ENCODE peak calls at places on chromosomes 4 and X, in seven cellular contexts. One of them, this sample, is unnamed.

GRCh38 chrX:95836517-95836916 is 848.1 kb upstream of the DIAPH2 start:
- DNase-seq in keratinocyte: no peak
- DNase-seq in fibroblast of pulmonary artery: no peak
- DNase-seq in CD4-positive, alpha-beta T cell: no peak
- DNase-seq in transverse colon: no peak
- DNase-seq in HFFc6: no peak
- DNase-seq in GM12864: no peak
- DNase-seq in this sample: no peak

GRCh38 chr4:8478371-8478770 is 37.8 kb downstream of the TRMT44 start:
- DNase-seq in keratinocyte: no peak
- DNase-seq in fibroblast of pulmonary artery: no peak
- DNase-seq in CD4-positive, alpha-beta T cell: no peak
- DNase-seq in transverse colon: no peak
- DNase-seq in HFFc6: no peak
- DNase-seq in GM12864: no peak
- DNase-seq in this sample: no peak

GRCh38 chrX:72634321-72634720 is 61.7 kb upstream of the HDAC8 start:
- DNase-seq in keratinocyte: no peak
- DNase-seq in fibroblast of pulmonary artery: peak
- DNase-seq in CD4-positive, alpha-beta T cell: no peak
- DNase-seq in transverse colon: no peak
- DNase-seq in HFFc6: no peak
- DNase-seq in GM12864: no peak
- DNase-seq in this sample: no peak

GRCh38 chr4:138658518-138658917 is 357.1 kb upstream of the NOCT start:
- DNase-seq in keratinocyte: no peak
- DNase-seq in fibroblast of pulmonary artery: no peak
- DNase-seq in CD4-positive, alpha-beta T cell: no peak
- DNase-seq in transverse colon: no peak
- DNase-seq in HFFc6: no peak
- DNase-seq in GM12864: no peak
- DNase-seq in this sample: no peak

GRCh38 chrX:14660970-14661369 is 131.6 kb downstream of the GLRA2 start:
- DNase-seq in keratinocyte: no peak
- DNase-seq in fibroblast of pulmonary artery: no peak
- DNase-seq in CD4-positive, alpha-beta T cell: no peak
- DNase-seq in transverse colon: no peak
- DNase-seq in HFFc6: no peak
- DNase-seq in GM12864: no peak
- DNase-seq in this sample: no peak

GRCh38 chr4:19382993-19383392 is 868.7 kb upstream of the SLIT2 start:
- DNase-seq in keratinocyte: no peak
- DNase-seq in fibroblast of pulmonary artery: peak
- DNase-seq in CD4-positive, alpha-beta T cell: no peak
- DNase-seq in transverse colon: no peak
- DNase-seq in HFFc6: no peak
- DNase-seq in GM12864: no peak
- DNase-seq in this sample: no peak

GRCh38 chrX:95076449-95076848 is 1402.4 kb downstream of the FAM133A start:
- DNase-seq in keratinocyte: no peak
- DNase-seq in fibroblast of pulmonary artery: peak
- DNase-seq in CD4-positive, alpha-beta T cell: no peak
- DNase-seq in transverse colon: no peak
- DNase-seq in HFFc6: peak
- DNase-seq in GM12864: no peak
- DNase-seq in this sample: no peak

GRCh38 chr4:8108261-8108660 is 50.4 kb downstream of the ABLIM2 start:
- DNase-seq in keratinocyte: no peak
- DNase-seq in fibroblast of pulmonary artery: no peak
- DNase-seq in CD4-positive, alpha-beta T cell: no peak
- DNase-seq in transverse colon: peak
- DNase-seq in HFFc6: no peak
- DNase-seq in GM12864: no peak
- DNase-seq in this sample: no peak

GRCh38 chrX:155767101-155767878 is 113.9 kb upstream of the VAMP7 start:
- DNase-seq in keratinocyte: no peak
- DNase-seq in fibroblast of pulmonary artery: peak
- DNase-seq in CD4-positive, alpha-beta T cell: no peak
- DNase-seq in transverse colon: peak
- DNase-seq in HFFc6: peak
- DNase-seq in GM12864: no peak
- DNase-seq in this sample: peak

GRCh38 chr4:1179089-1179441 is 6.7 kb upstream of the SPON2 start:
- DNase-seq in keratinocyte: no peak
- DNase-seq in fibroblast of pulmonary artery: no peak
- DNase-seq in CD4-positive, alpha-beta T cell: no peak
- DNase-seq in transverse colon: no peak
- DNase-seq in HFFc6: no peak
- DNase-seq in GM12864: no peak
- DNase-seq in this sample: no peak

GRCh38 chr4:169397762-169398161 is 127.0 kb upstream of the SH3RF1 start:
- DNase-seq in keratinocyte: no peak
- DNase-seq in fibroblast of pulmonary artery: peak
- DNase-seq in CD4-positive, alpha-beta T cell: no peak
- DNase-seq in transverse colon: no peak
- DNase-seq in HFFc6: peak
- DNase-seq in GM12864: no peak
- DNase-seq in this sample: no peak

GRCh38 chr4:148116264-148116663 is 325.9 kb downstream of the NR3C2 start:
- DNase-seq in keratinocyte: no peak
- DNase-seq in fibroblast of pulmonary artery: peak
- DNase-seq in CD4-positive, alpha-beta T cell: no peak
- DNase-seq in transverse colon: no peak
- DNase-seq in HFFc6: peak
- DNase-seq in GM12864: no peak
- DNase-seq in this sample: no peak

GRCh38 chr4:107838138-107838618 is 13.4 kb downstream of the SGMS2 start:
- DNase-seq in keratinocyte: no peak
- DNase-seq in fibroblast of pulmonary artery: peak
- DNase-seq in CD4-positive, alpha-beta T cell: no peak
- DNase-seq in transverse colon: no peak
- DNase-seq in HFFc6: no peak
- DNase-seq in GM12864: no peak
- DNase-seq in this sample: no peak

GRCh38 chr4:183201331-183201730 is 102.3 kb downstream of the WWC2 start:
- DNase-seq in keratinocyte: no peak
- DNase-seq in fibroblast of pulmonary artery: peak
- DNase-seq in CD4-positive, alpha-beta T cell: no peak
- DNase-seq in transverse colon: no peak
- DNase-seq in HFFc6: peak
- DNase-seq in GM12864: no peak
- DNase-seq in this sample: no peak

GRCh38 chrX:2325076-2325784 is 175.5 kb downstream of the DHRSX start:
- DNase-seq in keratinocyte: no peak
- DNase-seq in fibroblast of pulmonary artery: peak
- DNase-seq in CD4-positive, alpha-beta T cell: peak
- DNase-seq in transverse colon: peak
- DNase-seq in HFFc6: peak
- DNase-seq in GM12864: no peak
- DNase-seq in this sample: peak

GRCh38 chr4:1204286-1204827 is 32.0 kb upstream of the SPON2 start:
- DNase-seq in keratinocyte: no peak
- DNase-seq in fibroblast of pulmonary artery: no peak
- DNase-seq in CD4-positive, alpha-beta T cell: no peak
- DNase-seq in transverse colon: peak
- DNase-seq in HFFc6: no peak
- DNase-seq in GM12864: no peak
- DNase-seq in this sample: no peak

GRCh38 chr4:70761276-70761816 is 39.6 kb downstream of the RUFY3 start:
- DNase-seq in keratinocyte: no peak
- DNase-seq in fibroblast of pulmonary artery: no peak
- DNase-seq in CD4-positive, alpha-beta T cell: no peak
- DNase-seq in transverse colon: no peak
- DNase-seq in HFFc6: peak
- DNase-seq in GM12864: no peak
- DNase-seq in this sample: no peak

GRCh38 chrX:110723844-110724243 is 71.8 kb downstream of the CHRDL1 start:
- DNase-seq in keratinocyte: no peak
- DNase-seq in fibroblast of pulmonary artery: no peak
- DNase-seq in CD4-positive, alpha-beta T cell: no peak
- DNase-seq in transverse colon: no peak
- DNase-seq in HFFc6: no peak
- DNase-seq in GM12864: no peak
- DNase-seq in this sample: no peak

GRCh38 chr4:108172231-108172779 is 3.6 kb upstream of the LEF1 start:
- DNase-seq in keratinocyte: no peak
- DNase-seq in fibroblast of pulmonary artery: no peak
- DNase-seq in CD4-positive, alpha-beta T cell: no peak
- DNase-seq in transverse colon: peak
- DNase-seq in HFFc6: no peak
- DNase-seq in GM12864: no peak
- DNase-seq in this sample: peak

GRCh38 chr4:154231796-154232478 is 259.7 kb downstream of the DCHS2 start:
- DNase-seq in keratinocyte: no peak
- DNase-seq in fibroblast of pulmonary artery: no peak
- DNase-seq in CD4-positive, alpha-beta T cell: no peak
- DNase-seq in transverse colon: no peak
- DNase-seq in HFFc6: no peak
- DNase-seq in GM12864: no peak
- DNase-seq in this sample: no peak

GRCh38 chrX:132094169-132094568 is 33.7 kb downstream of the FRMD7 start:
- DNase-seq in keratinocyte: no peak
- DNase-seq in fibroblast of pulmonary artery: no peak
- DNase-seq in CD4-positive, alpha-beta T cell: no peak
- DNase-seq in transverse colon: no peak
- DNase-seq in HFFc6: no peak
- DNase-seq in GM12864: no peak
- DNase-seq in this sample: no peak

GRCh38 chr4:68451246-68452211 is 4.3 kb downstream of the TMPRSS11E start:
- DNase-seq in keratinocyte: no peak
- DNase-seq in fibroblast of pulmonary artery: no peak
- DNase-seq in CD4-positive, alpha-beta T cell: no peak
- DNase-seq in transverse colon: no peak
- DNase-seq in HFFc6: no peak
- DNase-seq in GM12864: peak
- DNase-seq in this sample: no peak

GRCh38 chr4:6325791-6326290 is 56.2 kb downstream of the WFS1 start:
- DNase-seq in keratinocyte: no peak
- DNase-seq in fibroblast of pulmonary artery: no peak
- DNase-seq in CD4-positive, alpha-beta T cell: no peak
- DNase-seq in transverse colon: no peak
- DNase-seq in HFFc6: no peak
- DNase-seq in GM12864: no peak
- DNase-seq in this sample: no peak

GRCh38 chr4:98193459-98194105 is 50.3 kb upstream of the STPG2 start:
- DNase-seq in keratinocyte: no peak
- DNase-seq in fibroblast of pulmonary artery: peak
- DNase-seq in CD4-positive, alpha-beta T cell: no peak
- DNase-seq in transverse colon: no peak
- DNase-seq in HFFc6: no peak
- DNase-seq in GM12864: no peak
- DNase-seq in this sample: no peak

GRCh38 chr4:98203406-98204235 is 57.6 kb upstream of the RAP1GDS1 start:
- DNase-seq in keratinocyte: no peak
- DNase-seq in fibroblast of pulmonary artery: no peak
- DNase-seq in CD4-positive, alpha-beta T cell: no peak
- DNase-seq in transverse colon: no peak
- DNase-seq in HFFc6: no peak
- DNase-seq in GM12864: peak
- DNase-seq in this sample: peak

GRCh38 chr4:98204236-98204553 is 57.0 kb upstream of the RAP1GDS1 start:
- DNase-seq in keratinocyte: no peak
- DNase-seq in fibroblast of pulmonary artery: no peak
- DNase-seq in CD4-positive, alpha-beta T cell: no peak
- DNase-seq in transverse colon: no peak
- DNase-seq in HFFc6: no peak
- DNase-seq in GM12864: peak
- DNase-seq in this sample: peak

GRCh38 chr4:98199247-98199646 is 56.0 kb upstream of the STPG2 start:
- DNase-seq in keratinocyte: no peak
- DNase-seq in fibroblast of pulmonary artery: no peak
- DNase-seq in CD4-positive, alpha-beta T cell: no peak
- DNase-seq in transverse colon: no peak
- DNase-seq in HFFc6: no peak
- DNase-seq in GM12864: no peak
- DNase-seq in this sample: no peak
- TF ChIP-seq CTCF in keratinocyte: no peak
- TF ChIP-seq CTCF in fibroblast of pulmonary artery: no peak
- TF ChIP-seq CTCF in CD4-positive, alpha-beta T cell: no peak
- TF ChIP-seq CTCF in transverse colon: no peak
- TF ChIP-seq CTCF in HFFc6: peak
- TF ChIP-seq CTCF in GM12864: no peak
- TF ChIP-seq CTCF in this sample: no peak

GRCh38 chr4:90570615-90571014 is 443.4 kb downstream of the CCSER1 start:
- DNase-seq in keratinocyte: no peak
- DNase-seq in fibroblast of pulmonary artery: no peak
- DNase-seq in CD4-positive, alpha-beta T cell: no peak
- DNase-seq in transverse colon: no peak
- DNase-seq in HFFc6: no peak
- DNase-seq in GM12864: no peak
- DNase-seq in this sample: no peak
- TF ChIP-seq CTCF in keratinocyte: peak
- TF ChIP-seq CTCF in fibroblast of pulmonary artery: no peak
- TF ChIP-seq CTCF in CD4-positive, alpha-beta T cell: no peak
- TF ChIP-seq CTCF in transverse colon: no peak
- TF ChIP-seq CTCF in HFFc6: no peak
- TF ChIP-seq CTCF in GM12864: no peak
- TF ChIP-seq CTCF in this sample: no peak

DNA sequence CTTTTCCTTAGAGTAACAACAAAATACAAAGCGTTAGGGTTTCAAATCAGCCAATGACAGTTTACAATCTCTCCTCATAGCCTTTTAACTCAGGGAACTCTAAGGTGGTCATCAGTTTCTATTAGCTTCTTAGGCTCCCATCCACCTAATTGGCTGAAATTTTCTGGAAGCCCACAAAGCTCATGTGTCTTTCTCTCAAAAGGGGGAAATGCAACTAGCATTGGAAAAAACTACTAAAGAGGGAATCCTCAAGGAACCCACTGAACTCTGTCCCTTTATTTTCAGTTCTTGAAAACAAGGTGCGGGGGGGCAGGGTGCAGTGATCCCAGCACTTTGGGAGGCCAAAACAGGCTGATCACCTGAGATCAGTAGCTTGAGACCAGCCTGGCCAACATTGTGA is 56.4 kb downstream of the PDGFC start:
- DNase-seq in keratinocyte: no peak
- DNase-seq in fibroblast of pulmonary artery: no peak
- DNase-seq in CD4-positive, alpha-beta T cell: no peak
- DNase-seq in transverse colon: no peak
- DNase-seq in HFFc6: no peak
- DNase-seq in GM12864: no peak
- DNase-seq in this sample: no peak
- TF ChIP-seq CTCF in keratinocyte: no peak
- TF ChIP-seq CTCF in fibroblast of pulmonary artery: no peak
- TF ChIP-seq CTCF in CD4-positive, alpha-beta T cell: no peak
- TF ChIP-seq CTCF in transverse colon: no peak
- TF ChIP-seq CTCF in HFFc6: no peak
- TF ChIP-seq CTCF in GM12864: no peak
- TF ChIP-seq CTCF in this sample: no peak

DNA sequence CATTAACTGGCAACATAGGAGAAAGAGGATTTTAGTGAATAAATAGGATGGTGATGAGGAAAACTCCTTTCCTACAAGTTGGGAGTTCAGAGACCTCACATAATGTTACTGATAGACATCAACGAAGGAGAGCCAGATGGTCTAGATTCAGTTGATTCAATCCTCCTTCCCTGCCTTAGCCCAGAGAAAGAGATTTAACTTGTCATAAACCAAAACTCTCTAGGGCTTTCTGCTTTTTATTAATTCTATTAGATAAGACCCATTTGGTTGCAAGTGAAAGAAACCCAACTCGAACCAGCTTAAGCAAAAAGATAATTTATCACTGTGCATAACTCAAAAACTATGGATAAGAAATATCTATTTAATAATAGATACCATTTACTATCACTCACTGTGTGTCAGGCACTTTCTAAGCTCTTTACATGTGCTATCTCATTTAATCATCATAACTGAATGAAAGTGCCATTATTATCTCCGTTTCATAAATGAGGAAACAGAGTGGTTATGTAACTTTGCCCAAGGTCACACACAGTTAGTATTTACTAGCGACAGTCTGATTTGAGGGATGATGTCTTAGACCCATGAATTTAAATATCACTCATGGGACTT is 4.3 kb upstream of the UNC5C start:
- DNase-seq in keratinocyte: no peak
- DNase-seq in fibroblast of pulmonary artery: no peak
- DNase-seq in CD4-positive, alpha-beta T cell: no peak
- DNase-seq in transverse colon: no peak
- DNase-seq in HFFc6: no peak
- DNase-seq in GM12864: no peak
- DNase-seq in this sample: no peak
- TF ChIP-seq CTCF in keratinocyte: no peak
- TF ChIP-seq CTCF in fibroblast of pulmonary artery: no peak
- TF ChIP-seq CTCF in CD4-positive, alpha-beta T cell: no peak
- TF ChIP-seq CTCF in transverse colon: no peak
- TF ChIP-seq CTCF in HFFc6: no peak
- TF ChIP-seq CTCF in GM12864: no peak
- TF ChIP-seq CTCF in this sample: no peak